ENCODE peak calls at places on chromosomes 2 and 18, in six cellular contexts. G is transverse colon, Y is HCT116, P is endothelial cell of umbilical vein, D is sigmoid colon, F is spleen. K is an unnamed sample.
A peak's percentile ranks its signal among the peaks of the same experiment; 100 is the strongest.

GRCh38 chr2:148848146-148848545 is 26.9 kb upstream of the KIF5C start:
- DNase-seq in G (no peak), P (no peak), D (no peak), Y (no peak), F (no peak), K (no peak)

GRCh38 chr2:200905618-200906296 is 16.6 kb downstream of the NIF3L1 start:
- DNase-seq in Y (peak; percentile 69), D (no peak), G (peak; percentile 82), F (peak; percentile 87), P (peak; percentile 76), K (no peak)

GRCh38 chr2:160670618-160671017 is 177.0 kb upstream of the RBMS1 start:
- DNase-seq in P (no peak), F (no peak), G (no peak), D (no peak), Y (no peak), K (no peak)

GRCh38 chr2:28673338-28673737 is 78.3 kb upstream of the PPP1CB start:
- DNase-seq in D (no peak), P (no peak), Y (no peak), F (no peak), G (no peak), K (no peak)

GRCh38 chr18:35352778-35353177 is 8.6 kb upstream of the ZNF24 start:
- DNase-seq in G (no peak), D (no peak), F (no peak), P (no peak), Y (no peak), K (no peak)

GRCh38 chr2:36409971-36410370 is 54.4 kb downstream of the CRIM1 start:
- DNase-seq in F (no peak), G (no peak), Y (no peak), D (no peak), P (peak; percentile 82), K (no peak)

GRCh38 chr2:98880266-98881152 is 55.5 kb downstream of the CRACDL start:
- DNase-seq in P (no peak), Y (no peak), G (no peak), F (no peak), D (no peak), K (no peak)

GRCh38 chr2:26754972-26755670 is 9.0 kb upstream of the SLC35F6 start:
- DNase-seq in Y (no peak), G (no peak), F (no peak), P (no peak), D (no peak), K (no peak)

GRCh38 chr2:149082781-149083180 is 44.3 kb downstream of the LYPD6B start:
- DNase-seq in P (no peak), G (no peak), Y (no peak), D (no peak), F (no peak), K (no peak)

GRCh38 chr2:127576433-127577207 is 41.1 kb downstream of the MYO7B start:
- DNase-seq in P (no peak), G (no peak), F (peak; percentile 70), Y (no peak), D (peak; percentile 75), K (peak; percentile 90)

GRCh38 chr2:9288233-9288632 is 81.6 kb downstream of the ASAP2 start:
- DNase-seq in F (no peak), P (peak; percentile 55), G (no peak), Y (no peak), D (no peak), K (no peak)

DNA sequence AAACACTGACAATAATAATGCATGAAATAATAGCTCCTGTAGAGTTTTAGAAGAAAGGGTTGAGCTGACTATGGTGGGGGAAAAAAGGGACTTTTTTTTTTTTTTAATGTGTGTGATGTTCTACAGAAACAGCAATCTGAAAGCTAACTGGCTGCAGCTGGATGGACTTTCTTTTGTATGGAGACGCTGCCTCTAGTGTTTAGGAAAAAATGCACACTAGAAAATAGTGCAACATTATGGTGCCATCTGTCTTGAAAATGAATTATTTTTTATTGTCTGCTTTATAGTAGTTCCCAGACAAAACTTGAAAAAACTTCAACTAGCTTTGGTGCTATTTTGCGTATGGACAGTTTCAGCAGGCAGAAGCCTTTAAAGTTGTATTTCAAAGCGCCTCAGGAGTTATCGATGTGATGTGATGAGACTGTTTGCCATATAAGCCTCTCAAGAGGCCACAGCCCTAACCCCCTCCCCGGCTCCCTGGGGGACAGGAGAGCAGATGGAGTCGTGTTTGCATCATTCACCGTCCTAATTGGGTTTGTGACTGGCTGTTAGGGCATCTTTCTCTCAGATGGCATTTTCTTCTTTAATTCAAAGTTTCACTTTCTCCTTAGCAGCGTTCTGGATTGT is 86.9 kb downstream of the LTBP1 start:
- DNase-seq in D (no peak), F (no peak), P (peak; percentile 67), Y (peak; percentile 10), G (no peak), K (no peak)
- H3K4me3 ChIP-seq in D (peak overlapping the region; percentile 55), F (no peak overlapping the region), P (no peak overlapping the region), Y (no peak overlapping the region), G (peak overlapping the region; percentile 42), K (no peak overlapping the region)

DNA sequence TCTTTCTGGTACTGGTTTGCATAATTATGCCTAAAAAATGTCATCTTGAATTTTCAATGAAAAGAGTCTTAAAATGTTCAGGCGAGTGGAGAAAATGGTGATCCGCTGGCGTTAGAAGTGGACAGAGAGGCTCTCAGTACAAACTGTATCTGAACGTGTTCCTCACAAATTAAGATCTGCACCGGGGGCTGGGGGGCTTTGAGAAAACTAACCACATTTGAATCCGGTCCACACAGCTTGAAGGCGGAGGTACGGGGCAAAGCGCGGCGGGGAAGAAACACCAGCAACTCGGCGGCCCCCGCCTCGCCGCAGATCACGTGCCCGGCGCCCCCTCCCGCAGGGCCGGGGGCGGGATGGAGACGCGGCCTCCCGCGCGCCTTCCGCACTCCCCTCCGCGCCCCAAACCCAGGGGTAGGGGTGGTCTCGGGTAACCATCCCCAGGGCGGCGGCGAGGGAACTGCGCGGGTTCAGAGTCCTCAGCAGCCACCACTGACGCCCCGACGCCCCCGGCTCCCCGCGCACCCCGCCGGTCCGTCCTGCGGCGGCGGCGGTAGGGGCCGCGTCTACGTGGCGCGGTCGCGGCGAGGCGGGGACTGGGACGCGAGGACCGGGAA is 531 bp downstream of the LPIN2 start:
- DNase-seq in Y (no peak), G (peak; percentile 41), F (peak; percentile 93), D (peak; percentile 76), P (peak; percentile 54), K (no peak)
- TF ChIP-seq POLR2AphosphoS5 in Y (no peak), G (peak; percentile 17), F (peak; percentile 8), D (peak; percentile 33), P (no peak), K (no peak)

GRCh38 chr2:11933854-11934253 is 187.4 kb downstream of the LPIN1 start:
- DNase-seq in Y (no peak), F (no peak), G (no peak), D (no peak), P (no peak), K (peak; percentile 5)
- H3K4me3 ChIP-seq in Y (no peak overlapping the region), F (no peak overlapping the region), G (no peak overlapping the region), D (no peak overlapping the region), P (no peak overlapping the region), K (no peak overlapping the region)

GRCh38 chr2:135531231-135532197 is at the start of gene R3HDM1:
- DNase-seq in Y (peak; percentile 100), G (peak; percentile 98), F (peak; percentile 97), P (peak; percentile 100), D (peak; percentile 100), K (peak; percentile 100)

GRCh38 chr2:135528006-135528405 is 3.0 kb downstream of the ZRANB3 start:
- DNase-seq in D (no peak), Y (no peak), G (no peak), P (no peak), F (no peak), K (no peak)

GRCh38 chr2:135525786-135526185 is 5.2 kb downstream of the ZRANB3 start:
- DNase-seq in D (no peak), G (no peak), Y (no peak), P (no peak), F (no peak), K (no peak)

GRCh38 chr2:135532581-135532980 is 1.3 kb downstream of the R3HDM1 start:
- DNase-seq in G (no peak), Y (no peak), P (peak; percentile 5), F (no peak), D (no peak), K (no peak)

GRCh38 chr2:135530313-135531230 is at the start of gene ZRANB3:
- DNase-seq in Y (peak; percentile 97), P (peak; percentile 98), D (peak; percentile 98), F (peak; percentile 96), G (peak; percentile 96), K (peak; percentile 98)
- TF ChIP-seq POLR2AphosphoS5 in Y (peak; percentile 62), P (no peak), D (peak; percentile 35), F (peak; percentile 65), G (peak; percentile 10), K (no peak)